ENCODE peak calls at places on chromosomes 2 and 18, in six cellular contexts. F is cardiac muscle cell, B is dermis microvascular lymphatic vessel endothelial cell, T is GM04504, W is ovary, H is K562. S is an unnamed sample.

GRCh38 chr2:194698012-194698411 is 959.0 kb upstream of the SLC39A10 start:
- DNase-seq in F (no peak), B (no peak), T (no peak), W (no peak), H (no peak), S (no peak)

GRCh38 chr2:19073522-19073921 is 284.9 kb downstream of the OSR1 start:
- DNase-seq in F (no peak), B (no peak), T (no peak), W (no peak), H (no peak), S (no peak)

GRCh38 chr2:43436431-43436830 is 159.4 kb downstream of the THADA start:
- DNase-seq in F (no peak), B (no peak), T (no peak), W (no peak), H (no peak), S (no peak)

GRCh38 chr2:64104944-64105343 is 39.3 kb downstream of the PELI1 start:
- DNase-seq in F (no peak), B (no peak), T (no peak), W (no peak), H (no peak), S (no peak)

GRCh38 chr2:46257476-46257875 is 39.7 kb upstream of the EPAS1 start:
- DNase-seq in F (no peak), B (peak), T (peak), W (no peak), H (no peak), S (no peak)

GRCh38 chr2:160666677-160667061 is 173.1 kb upstream of the RBMS1 start:
- DNase-seq in F (no peak), B (no peak), T (no peak), W (no peak), H (no peak), S (no peak)

GRCh38 chr2:6372317-6372903 is 493.3 kb downstream of the CMPK2 start:
- DNase-seq in F (no peak), B (no peak), T (no peak), W (no peak), H (no peak), S (no peak)

GRCh38 chr18:74524097-74524496 is 10.2 kb upstream of the CNDP1 start:
- DNase-seq in F (no peak), B (peak), T (no peak), W (no peak), H (no peak), S (no peak)

GRCh38 chr18:37985126-37985525 is 419.5 kb upstream of the CELF4 start:
- DNase-seq in F (peak), B (no peak), T (no peak), W (no peak), H (no peak), S (no peak)

GRCh38 chr18:49127606-49128190 is 176.9 kb upstream of the SMAD7 start:
- DNase-seq in F (no peak), B (no peak), T (no peak), W (no peak), H (no peak), S (no peak)

S was measured in BE2C.